ENCODE peak calls at places on chromosomes 4 and X, in six cellular contexts. P is fibroblast of mammary gland, V is brain microvascular endothelial cell, I is left lung, J is PC-9, R is GM23338. Y is an unnamed sample.

GRCh38 chrX:138026211-138026610 is 460.3 kb downstream of the ZIC3 start:
- DNase-seq in V (no peak), I (no peak), J (no peak), P (peak; percentile 4), R (peak; percentile 21), Y (peak; percentile 2)

GRCh38 chr4:182832352-182833120 is 84.7 kb downstream of the DCTD start:
- DNase-seq in V (no peak), J (no peak), R (no peak), I (no peak), P (no peak), Y (no peak)

GRCh38 chr4:110270492-110271197 is 72.2 kb upstream of the ELOVL6 start:
- DNase-seq in R (no peak), V (peak; percentile 66), I (no peak), P (peak; percentile 80), J (no peak), Y (no peak)

GRCh38 chr4:89382439-89382838 is 74.8 kb upstream of the GPRIN3 start:
- DNase-seq in P (no peak), I (no peak), J (no peak), R (no peak), V (no peak), Y (no peak)

GRCh38 chr4:142282870-142283431 is 563.1 kb downstream of the INPP4B start:
- DNase-seq in I (no peak), P (peak; percentile 46), J (no peak), V (no peak), R (peak; percentile 71), Y (peak; percentile 4)

GRCh38 chrX:107894038-107894437 is 68.4 kb downstream of the MID2 start:
- DNase-seq in P (peak; percentile 69), I (no peak), V (peak; percentile 40), J (peak; percentile 74), R (peak; percentile 68), Y (peak; percentile 65)

GRCh38 chr4:122921971-122922876 is at the start of gene NUDT6:
- DNase-seq in I (peak; percentile 87), P (peak; percentile 74), V (peak; percentile 45), R (peak; percentile 86), J (peak; percentile 51), Y (peak; percentile 79)

GRCh38 chr4:25504932-25505636 is 128.0 kb downstream of the ANAPC4 start:
- DNase-seq in R (no peak), V (no peak), P (no peak), I (peak; percentile 76), J (no peak), Y (no peak)

GRCh38 chr4:158793021-158793420 is 24.2 kb downstream of the FNIP2 start:
- DNase-seq in P (no peak), V (no peak), I (no peak), R (no peak), J (no peak), Y (no peak)

GRCh38 chrX:3589474-3589873 is 124.0 kb downstream of the PRKX start:
- DNase-seq in V (no peak), R (no peak), I (no peak), P (no peak), J (no peak), Y (no peak)

GRCh38 chr4:53734584-53735363 is 143.5 kb upstream of the LNX1 start:
- DNase-seq in R (no peak), I (no peak), P (peak; percentile 85), J (no peak), V (peak; percentile 28), Y (no peak)

GRCh38 chrX:115639481-115639880 is 78.5 kb downstream of the PLS3 start:
- DNase-seq in V (no peak), J (no peak), I (no peak), R (peak; percentile 36), P (no peak), Y (no peak)

GRCh38 chr4:115113382-115114106 is at the start of gene NDST4:
- DNase-seq in V (peak; percentile 53), P (peak; percentile 43), R (no peak), I (no peak), J (no peak), Y (no peak)

GRCh38 chrX:69795702-69796101 is 179.8 kb downstream of the EDA start:
- DNase-seq in J (no peak), V (no peak), I (no peak), R (no peak), P (no peak), Y (no peak)

GRCh38 chrX:40733691-40734090 is 1.7 kb downstream of the MED14 start:
- DNase-seq in I (no peak), V (no peak), J (no peak), R (no peak), P (no peak), Y (no peak)
- H3K4me3 ChIP-seq in I (peak overlapping the region; percentile 91), V (peak overlapping the region; percentile 77), J (peak overlapping the region; percentile 58), R (peak overlapping the region; percentile 87), P (no peak overlapping the region), Y (peak overlapping the region; percentile 87)

GRCh38 chr4:81564025-81564424 is 92.3 kb upstream of the RASGEF1B start:
- DNase-seq in V (no peak), I (no peak), P (no peak), J (no peak), R (no peak), Y (no peak)

GRCh38 chr4:81571105-81571504 is 99.4 kb upstream of the RASGEF1B start:
- DNase-seq in V (no peak), P (no peak), J (no peak), I (no peak), R (no peak), Y (no peak)

GRCh38 chr4:81562093-81562492 is 90.4 kb upstream of the RASGEF1B start:
- DNase-seq in R (no peak), V (no peak), P (no peak), I (no peak), J (no peak), Y (peak; percentile 93)

GRCh38 chr4:81565137-81565870 is 93.6 kb upstream of the RASGEF1B start:
- DNase-seq in I (peak; percentile 80), P (peak; percentile 35), R (no peak), V (peak; percentile 35), J (no peak), Y (peak; percentile 37)

DNA sequence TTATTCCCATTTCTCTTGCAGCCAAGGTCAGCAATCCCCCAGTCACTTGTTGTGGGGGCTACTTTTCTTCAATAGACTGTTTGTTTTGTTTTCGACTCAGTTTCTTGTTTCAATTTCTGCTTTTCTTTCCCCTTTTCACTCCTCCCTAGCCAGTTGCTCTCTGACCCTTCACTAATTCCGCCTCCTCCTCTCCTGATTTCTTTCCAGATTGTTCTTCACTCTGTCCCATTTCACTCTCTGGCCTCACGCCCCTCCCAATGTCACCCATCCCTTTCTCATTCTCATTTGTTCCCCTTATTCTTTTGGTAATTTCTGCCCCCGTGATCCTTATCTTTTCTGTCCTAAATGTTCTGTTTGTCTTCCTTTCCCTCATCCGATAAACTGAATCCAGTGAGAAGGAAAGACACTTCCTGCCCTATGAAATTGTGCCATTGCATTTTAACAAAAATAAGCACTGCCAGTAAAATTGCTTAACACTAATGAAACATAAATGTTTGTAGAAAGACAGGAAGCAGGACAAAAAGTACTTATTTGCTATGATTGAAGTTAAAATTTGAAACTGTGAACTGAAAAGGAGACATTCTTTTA is 94.5 kb upstream of the RASGEF1B start:
- DNase-seq in J (no peak), I (no peak), V (no peak), R (no peak), P (peak; percentile 7), Y (no peak)
- H3K4me3 ChIP-seq in J (no peak overlapping the region), I (no peak overlapping the region), V (no peak overlapping the region), R (no peak overlapping the region), P (no peak overlapping the region), Y (peak overlapping the region; percentile 48)

DNA sequence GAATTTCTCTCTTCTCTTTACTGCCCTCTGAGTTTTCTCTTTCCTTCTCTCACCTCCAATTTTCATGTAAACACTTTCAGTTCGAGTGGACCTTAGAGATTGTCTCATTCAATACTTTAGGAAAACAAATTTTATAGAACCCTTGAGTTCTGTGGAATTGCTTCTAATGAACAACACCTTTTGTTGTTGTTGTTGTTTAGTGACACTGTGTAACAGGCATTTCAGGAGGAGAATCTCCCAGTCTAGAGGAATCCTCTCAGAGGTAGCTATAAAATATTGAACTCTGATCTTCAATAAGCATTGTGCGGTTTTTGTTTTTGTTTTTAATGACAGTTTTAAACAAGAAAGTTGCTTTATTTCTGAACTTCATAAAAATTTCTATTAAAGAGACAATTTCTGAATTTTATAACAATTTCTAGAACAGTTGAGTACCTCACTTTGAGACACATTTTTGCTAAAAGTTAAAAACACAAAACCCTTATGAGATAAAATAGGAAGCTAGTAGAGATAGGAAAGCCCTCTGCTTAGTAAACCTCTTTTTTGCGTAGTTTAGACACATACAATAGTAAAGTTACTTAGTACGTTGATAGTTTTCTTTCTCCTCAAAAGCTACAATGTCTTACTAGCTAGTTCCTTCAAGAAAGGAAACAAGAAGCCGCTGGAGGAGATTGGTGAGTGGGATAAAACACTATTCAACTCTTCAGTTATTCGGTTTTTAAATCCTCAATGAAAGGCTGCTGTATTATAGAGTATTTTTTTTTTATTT is 38.8 kb downstream of the CLCN3 start:
- DNase-seq in J (no peak), P (no peak), R (no peak), I (no peak), V (peak; percentile 1), Y (no peak)
- H3K4me3 ChIP-seq in J (peak overlapping the region; percentile 68), P (peak overlapping the region; percentile 66), R (no peak overlapping the region), I (no peak overlapping the region), V (peak overlapping the region; percentile 25), Y (peak overlapping the region; percentile 67)

GRCh38 chr4:130029442-130029841 is 933.5 kb downstream of the C4orf33 start:
- DNase-seq in P (no peak), J (no peak), I (no peak), V (no peak), R (peak; percentile 50), Y (no peak)
- H3K4me3 ChIP-seq in P (no peak overlapping the region), J (no peak overlapping the region), I (no peak overlapping the region), V (no peak overlapping the region), R (no peak overlapping the region), Y (no peak overlapping the region)